ENCODE peak calls at places on chromosomes 12 and 14, in ten cellular contexts. O is G401; C is right atrium auricular region; K is CD4-positive, alpha-beta T cell; L is fibroblast of gingiva; Z is epithelial cell of esophagus; V is Caki2; F is naive thymus-derived CD8-positive, alpha-beta T cell; N is activated CD8-positive, alpha-beta memory T cell treated with anti-CD3 and anti-CD28 coated beads for 4 hours; D is NAMALWA. Y is an unnamed sample.

GRCh38 chr14:101966742-101967141 is 2.4 kb downstream of the DYNC1H1 start:
- DNase-seq in O (no peak), C (no peak), K (no peak), L (no peak), Z (no peak), V (peak; percentile 10), F (no peak), N (no peak), D (no peak), Y (no peak)

GRCh38 chr14:37594238-37594915 is 672 bp downstream of the FOXA1 start:
- DNase-seq in O (peak; percentile 49), C (no peak), K (no peak), L (peak; percentile 68), Z (peak; percentile 93), V (no peak), F (no peak), N (no peak), D (peak; percentile 61), Y (peak; percentile 97)

GRCh38 chr12:117599849-117600248 is 238.4 kb upstream of the NOS1 start:
- DNase-seq in O (no peak), C (no peak), K (no peak), L (no peak), Z (no peak), V (peak; percentile 41), F (no peak), N (no peak), D (no peak), Y (no peak)

GRCh38 chr12:89392401-89392800 is 40.1 kb upstream of the DUSP6 start:
- DNase-seq in O (no peak), C (no peak), K (no peak), L (no peak), Z (no peak), V (no peak), F (no peak), N (no peak), D (no peak), Y (no peak)

GRCh38 chr12:46386877-46387629 is 14.5 kb upstream of the SLC38A2 start:
- DNase-seq in O (no peak), C (no peak), K (no peak), L (peak; percentile 85), Z (no peak), V (peak; percentile 32), F (no peak), N (no peak), D (peak; percentile 80), Y (peak; percentile 61)

GRCh38 chr12:82474798-82475184 is 116.5 kb downstream of the METTL25 start:
- DNase-seq in O (no peak), C (no peak), K (no peak), L (peak; percentile 2), Z (peak; percentile 41), V (no peak), F (no peak), N (no peak), D (no peak), Y (no peak)

GRCh38 chr12:44235674-44236073 is 399.8 kb downstream of the TMEM117 start:
- DNase-seq in O (no peak), C (no peak), K (no peak), L (no peak), Z (no peak), V (no peak), F (no peak), N (no peak), D (no peak), Y (no peak)

GRCh38 chr12:101795013-101795412 is 35.7 kb downstream of the GNPTAB start:
- DNase-seq in O (no peak), C (no peak), K (no peak), L (no peak), Z (no peak), V (no peak), F (no peak), N (no peak), D (no peak), Y (no peak)

GRCh38 chr12:120292661-120293531 is at the start of gene RNU4-1:
- DNase-seq in O (peak; percentile 91), C (peak; percentile 82), K (peak; percentile 55), L (peak; percentile 93), Z (peak; percentile 91), V (peak; percentile 97), F (peak; percentile 93), N (peak; percentile 51), D (peak; percentile 99), Y (peak; percentile 98)

GRCh38 chr12:100827901-100828520 is 33.4 kb downstream of the ANO4 start:
- DNase-seq in O (no peak), C (no peak), K (no peak), L (peak; percentile 3), Z (peak; percentile 69), V (peak; percentile 6), F (no peak), N (no peak), D (peak; percentile 59), Y (peak; percentile 82)

GRCh38 chr14:60197629-60198318 is 32.6 kb upstream of the DHRS7 start:
- DNase-seq in O (no peak), C (no peak), K (no peak), L (no peak), Z (peak; percentile 73), V (no peak), F (no peak), N (no peak), D (no peak), Y (no peak)

GRCh38 chr14:104600141-104600643 is 4.4 kb downstream of the TMEM179 start:
- DNase-seq in O (peak; percentile 41), C (no peak), K (no peak), L (no peak), Z (no peak), V (no peak), F (no peak), N (no peak), D (no peak), Y (peak; percentile 33)

GRCh38 chr12:123808167-123808566 is 46.1 kb downstream of the DNAH10 start:
- DNase-seq in O (no peak), C (no peak), K (no peak), L (peak; percentile 6), Z (peak; percentile 14), V (no peak), F (no peak), N (no peak), D (no peak), Y (peak; percentile 10)

GRCh38 chr12:34406996-34407300 is 384.7 kb downstream of the ALG10 start:
- DNase-seq in O (no peak), C (no peak), K (no peak), L (no peak), Z (no peak), V (no peak), F (no peak), N (no peak), D (no peak), Y (no peak)

GRCh38 chr12:90281156-90281868 is 572.7 kb upstream of the ATP2B1 start:
- DNase-seq in O (no peak), C (no peak), K (no peak), L (no peak), Z (no peak), V (no peak), F (no peak), N (no peak), D (no peak), Y (no peak)

GRCh38 chr14:94054936-94055335 is 26.1 kb downstream of the DDX24 start:
- DNase-seq in O (no peak), C (peak; percentile 40), K (no peak), L (no peak), Z (no peak), V (no peak), F (no peak), N (no peak), D (no peak), Y (no peak)

GRCh38 chr12:42756841-42757661 is 167.5 kb upstream of the PRICKLE1 start:
- DNase-seq in O (peak; percentile 13), C (no peak), K (no peak), L (peak; percentile 27), Z (peak; percentile 95), V (peak; percentile 98), F (no peak), N (no peak), D (no peak), Y (peak; percentile 58)

GRCh38 chr12:44847888-44848770 is 28.0 kb downstream of the NELL2 start:
- DNase-seq in O (no peak), C (no peak), K (peak; percentile 48), L (no peak), Z (no peak), V (no peak), F (peak; percentile 89), N (peak; percentile 28), D (peak; percentile 86), Y (peak; percentile 44)

Y was measured in NCI-H69.